ENCODE peak calls at places on chromosomes 4 and X, in four cellular contexts. One of them, this sample, is unnamed.

GRCh38 chr4:84499065-84499982 is at the start of gene NKX6-1:
- DNase-seq in nephron progenitor cell: peak; percentile 90
- DNase-seq in HuH-7.5: no peak
- DNase-seq in ureter: no peak
- DNase-seq in this sample: no peak

GRCh38 chrX:13452283-13452682 is 117.1 kb upstream of the EGFL6 start:
- DNase-seq in nephron progenitor cell: no peak
- DNase-seq in HuH-7.5: no peak
- DNase-seq in ureter: no peak
- DNase-seq in this sample: no peak

GRCh38 chr4:139817657-139818452 is 152.2 kb downstream of the MGST2 start:
- DNase-seq in nephron progenitor cell: no peak
- DNase-seq in HuH-7.5: no peak
- DNase-seq in ureter: no peak
- DNase-seq in this sample: no peak

GRCh38 chrX:106397788-106398538 is 213.8 kb upstream of the RADX start:
- DNase-seq in ureter: no peak
- DNase-seq in nephron progenitor cell: no peak
- DNase-seq in HuH-7.5: no peak
- DNase-seq in this sample: peak; percentile 38

GRCh38 chr4:183636488-183636887 is 22.5 kb downstream of the RWDD4 start:
- DNase-seq in ureter: no peak
- DNase-seq in nephron progenitor cell: no peak
- DNase-seq in HuH-7.5: no peak
- DNase-seq in this sample: peak; percentile 82

GRCh38 chr4:5798447-5798846 is 87.4 kb downstream of the EVC start:
- DNase-seq in HuH-7.5: no peak
- DNase-seq in ureter: no peak
- DNase-seq in nephron progenitor cell: no peak
- DNase-seq in this sample: no peak

GRCh38 chr4:177802149-177802548 is 359.9 kb upstream of the AGA start:
- DNase-seq in HuH-7.5: no peak
- DNase-seq in ureter: no peak
- DNase-seq in nephron progenitor cell: no peak
- DNase-seq in this sample: no peak

GRCh38 chr4:55028196-55028595 is 97.2 kb downstream of the KDR start:
- DNase-seq in HuH-7.5: no peak
- DNase-seq in ureter: no peak
- DNase-seq in nephron progenitor cell: no peak
- DNase-seq in this sample: no peak

GRCh38 chr4:157664726-157665125 is 444.2 kb downstream of the GRIA2 start:
- DNase-seq in HuH-7.5: no peak
- DNase-seq in nephron progenitor cell: no peak
- DNase-seq in ureter: no peak
- DNase-seq in this sample: no peak

GRCh38 chrX:107716816-107717700 is 58.5 kb downstream of the TSC22D3 start:
- DNase-seq in HuH-7.5: no peak
- DNase-seq in ureter: peak; percentile 92
- DNase-seq in nephron progenitor cell: peak; percentile 42
- DNase-seq in this sample: peak; percentile 21

GRCh38 chr4:174523003-174523693 is 860 bp upstream of the HPGD start:
- DNase-seq in ureter: no peak
- DNase-seq in nephron progenitor cell: no peak
- DNase-seq in HuH-7.5: no peak
- DNase-seq in this sample: peak; percentile 3

This sample was measured in T47D.